ENCODE peak calls at places on chromosomes 12 and 14, in nine cellular contexts. J is naive thymus-derived CD4-positive, alpha-beta T cell; B is CD8-positive, alpha-beta T cell; R is hepatocyte; V is testis; S is HCT116; O is upper lobe of right lung; K is endothelial cell of umbilical vein; C is GM23338. F is an unnamed sample. For H3K4me1, the result is how much of the 10 kb centered on the place peaks cover.

GRCh38 chr12:130127909-130128763 is 34.1 kb upstream of the FZD10 start:
- DNase-seq in R (no peak), V (peak), B (no peak), S (no peak), K (no peak), J (no peak), O (no peak), C (no peak), F (no peak)

GRCh38 chr14:61695695-61696527 is 598 bp downstream of the HIF1A start:
- DNase-seq in J (peak), B (peak), V (peak), S (no peak), C (peak), K (peak), O (peak), R (peak), F (peak)

GRCh38 chr12:116502989-116503496 is 56.1 kb upstream of the MAP1LC3B2 start:
- DNase-seq in R (peak), B (no peak), K (no peak), V (no peak), O (no peak), C (no peak), J (no peak), S (no peak), F (no peak)

GRCh38 chr12:14723763-14724162 is 27.4 kb upstream of the GUCY2C start:
- DNase-seq in C (peak), V (peak), J (peak), S (peak), B (peak), K (peak), R (peak), O (no peak), F (peak)

GRCh38 chr12:106386836-106387555 is 29.4 kb downstream of the POLR3B start:
- DNase-seq in R (no peak), B (no peak), J (no peak), C (no peak), V (no peak), K (no peak), O (no peak), S (no peak), F (no peak)

GRCh38 chr12:3980504-3981272 is 107.5 kb upstream of the PARP11 start:
- DNase-seq in B (no peak), V (no peak), O (no peak), C (no peak), S (no peak), R (no peak), J (no peak), K (no peak), F (no peak)

GRCh38 chr14:90355540-90356518 is 24.1 kb upstream of the NRDE2 start:
- DNase-seq in O (no peak), B (no peak), C (no peak), J (no peak), R (peak), S (no peak), K (no peak), V (no peak), F (no peak)

GRCh38 chr12:69266045-69266635 is 26.8 kb downstream of the CPSF6 start:
- DNase-seq in B (no peak), C (no peak), R (no peak), S (no peak), K (peak), V (no peak), J (no peak), O (no peak), F (no peak)

GRCh38 chr12:47946413-47947107 is 16.8 kb upstream of the TMEM106C start:
- DNase-seq in K (no peak), O (no peak), R (no peak), V (no peak), B (no peak), S (no peak), J (no peak), C (no peak), F (no peak)

GRCh38 chr12:3282271-3282670 is 205.1 kb downstream of the TSPAN9 start:
- DNase-seq in B (no peak), K (no peak), C (no peak), R (no peak), V (no peak), J (no peak), S (no peak), O (no peak), F (no peak)

GRCh38 chr12:2154050-2154449 is 101.3 kb downstream of the CACNA1C start:
- DNase-seq in C (no peak), B (no peak), S (no peak), V (no peak), O (no peak), K (no peak), R (no peak), J (no peak), F (no peak)

GRCh38 chr12:131164096-131164872 is 210.6 kb downstream of the ADGRD1 start:
- DNase-seq in S (peak), B (no peak), K (no peak), C (no peak), O (no peak), J (no peak), V (peak), R (no peak), F (no peak)

GRCh38 chr12:1281683-1282366 is 290.8 kb downstream of the ERC1 start:
- DNase-seq in R (no peak), K (no peak), B (no peak), J (no peak), V (peak), S (no peak), C (no peak), O (no peak), F (no peak)

GRCh38 chr12:104218935-104219334 is 3.4 kb downstream of the TXNRD1 start:
- DNase-seq in V (no peak), B (no peak), J (no peak), C (no peak), O (no peak), S (peak), K (peak), R (no peak), F (no peak)

GRCh38 chr14:52951730-52952481 is 1.1 kb upstream of the FERMT2 start:
- DNase-seq in C (peak), B (no peak), J (no peak), O (no peak), K (peak), S (peak), V (peak), R (peak), F (peak)

GRCh38 chr12:61823102-61823501 is 437.1 kb upstream of the USP15 start:
- DNase-seq in C (no peak), V (no peak), K (no peak), R (no peak), J (no peak), S (no peak), B (no peak), O (no peak), F (no peak)

GRCh38 chr12:131929530-131930456 is 717 bp downstream of the PUS1 start:
- DNase-seq in K (peak), C (no peak), J (peak), S (no peak), B (peak), R (peak), V (peak), O (no peak), F (peak)

GRCh38 chr12:58169826-58170225 is 228.5 kb downstream of the ATP23 start:
- DNase-seq in B (no peak), C (no peak), R (no peak), V (no peak), K (no peak), S (no peak), O (no peak), J (no peak), F (no peak)

GRCh38 chr12:106074706-106075392 is 63.9 kb downstream of the NUAK1 start:
- DNase-seq in C (no peak), S (no peak), K (peak), V (no peak), B (no peak), R (peak), O (no peak), J (no peak), F (peak)

GRCh38 chr12:122190842-122191668 is 8.1 kb downstream of the LRRC43 start:
- DNase-seq in O (peak), V (peak), K (peak), J (peak), B (peak), S (peak), R (peak), C (peak), F (peak)

GRCh38 chr12:67299936-67300335 is 30.8 kb downstream of the CAND1 start:
- DNase-seq in V (no peak), R (no peak), J (no peak), S (no peak), O (no peak), C (no peak), K (no peak), B (no peak), F (no peak)

GRCh38 chr12:102120886-102121285 is 903 bp downstream of the PARPBP start:
- DNase-seq in C (peak), S (peak), B (no peak), R (peak), J (no peak), V (no peak), O (no peak), K (peak), F (peak)

GRCh38 chr12:98736352-98737326 is 91.5 kb downstream of the APAF1 start:
- DNase-seq in C (no peak), S (no peak), V (no peak), O (no peak), B (no peak), K (peak), R (peak), J (no peak), F (no peak)

GRCh38 chr12:92735131-92735721 is 32.4 kb downstream of the PLEKHG7 start:
- DNase-seq in J (no peak), C (peak), B (no peak), O (no peak), K (peak), V (no peak), S (no peak), R (peak), F (peak)

GRCh38 chr14:68195126-68195525 is 375.5 kb downstream of the RAD51B start:
- DNase-seq in O (no peak), R (peak), J (no peak), K (no peak), C (peak), S (no peak), V (no peak), B (no peak), F (peak)

GRCh38 chr12:115155665-115156645 is 472.0 kb upstream of the TBX3 start:
- DNase-seq in J (no peak), S (no peak), R (no peak), K (no peak), C (peak), V (no peak), B (no peak), O (no peak), F (no peak)

GRCh38 chr12:108689314-108690190 is 41.8 kb downstream of the CORO1C start:
- DNase-seq in O (no peak), C (no peak), V (no peak), B (no peak), R (peak), S (peak), K (peak), J (peak), F (peak)
- H3K4me1 ChIP-seq in O (half or more), C (under half), V (under half), B (under half), R (under half), S (under half), K (half or more), J (under half), F (under half)

GRCh38 chr12:100141666-100141997 is 1.0 kb downstream of the BLTP3B start:
- DNase-seq in J (peak), S (peak), B (no peak), R (peak), V (no peak), K (peak), C (no peak), O (no peak), F (peak)

GRCh38 chr12:100141998-100142850 is 450 bp downstream of the BLTP3B start:
- DNase-seq in R (peak), V (peak), C (peak), S (no peak), K (no peak), B (peak), J (peak), O (peak), F (peak)

GRCh38 chr12:100133200-100133599 is 9.5 kb downstream of the BLTP3B start:
- DNase-seq in R (no peak), K (no peak), J (no peak), C (no peak), B (no peak), V (no peak), S (no peak), O (no peak), F (no peak)

GRCh38 chr12:100142851-100143559 is at the start of gene BLTP3B:
- DNase-seq in K (peak), V (peak), J (peak), S (peak), O (peak), R (peak), B (peak), C (peak), F (peak)

DNA sequence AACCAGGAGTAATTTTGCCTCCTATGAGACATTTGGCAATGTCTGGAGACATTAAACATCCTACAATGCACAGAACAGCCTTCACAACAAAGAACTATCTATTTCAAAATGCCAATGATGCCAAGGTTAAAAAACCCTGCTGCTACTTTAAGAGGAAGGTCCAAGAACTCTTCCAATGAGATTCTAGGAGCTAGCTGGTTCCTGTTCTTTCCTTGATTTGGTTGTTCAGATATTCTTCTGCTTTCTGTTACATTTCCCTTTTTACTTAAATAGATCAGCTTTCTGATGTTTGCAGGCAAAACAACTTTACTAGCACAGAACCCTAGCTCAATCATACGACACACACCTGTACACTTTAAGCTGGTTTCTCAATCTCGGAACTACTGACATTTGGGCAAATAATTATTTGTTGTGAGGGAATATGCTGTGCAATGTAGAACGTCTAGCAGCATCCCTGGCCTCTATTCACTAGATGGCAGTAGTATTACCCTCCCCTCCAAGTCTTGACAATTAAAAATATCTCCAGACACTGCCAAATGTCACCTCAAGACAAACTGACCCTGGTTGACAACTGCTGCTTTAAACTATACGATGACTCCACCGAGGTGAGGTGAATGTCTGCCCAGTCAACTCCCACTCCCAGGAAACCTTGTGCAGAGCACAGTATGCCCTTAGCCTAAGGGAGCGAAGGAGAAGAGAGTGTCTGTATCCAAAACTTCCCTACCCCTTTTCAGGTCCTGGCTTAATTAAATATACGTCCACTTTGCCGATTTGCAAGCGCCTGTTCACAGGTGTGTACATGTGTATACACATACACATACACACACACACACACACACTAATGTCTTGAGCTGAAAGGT is 4.4 kb downstream of the BLTP3B start:
- DNase-seq in S (no peak), O (no peak), J (peak), B (no peak), R (no peak), K (peak), C (no peak), V (no peak), F (no peak)
- H3K4me3 ChIP-seq in S (no peak), O (no peak), J (no peak), B (no peak), R (no peak), K (no peak), C (no peak), V (no peak), F (no peak)

DNA sequence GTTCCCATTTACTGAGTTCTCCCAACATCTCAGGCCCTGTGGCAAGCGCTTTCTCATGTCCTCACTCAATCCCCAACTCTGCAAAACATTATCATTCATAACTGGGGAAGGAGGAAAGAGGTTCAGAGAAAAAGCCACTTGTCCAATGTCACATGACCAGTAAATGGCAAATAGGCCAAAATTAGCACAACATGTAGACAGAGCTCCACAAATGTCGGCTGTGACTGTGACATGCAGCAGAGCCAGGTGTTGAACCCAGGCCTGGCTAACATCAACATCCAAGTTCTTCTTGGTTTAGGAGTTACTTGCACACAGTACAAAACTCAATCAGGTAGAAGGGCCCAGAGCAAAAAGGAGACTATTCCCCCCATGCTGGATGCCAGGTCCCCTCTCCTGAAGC is 10.8 kb downstream of the KCTD10 start:
- DNase-seq in K (no peak), R (no peak), C (no peak), B (no peak), V (no peak), S (no peak), J (no peak), O (no peak), F (no peak)
- H3K4me1 ChIP-seq in K (under half), R (under half), C (under half), B (under half), V (half or more), S (under half), J (under half), O (half or more), F (under half)

GRCh38 chr14:81535399-81536124 is 1.9 kb upstream of the SEL1L start:
- DNase-seq in V (no peak), C (no peak), S (no peak), B (no peak), K (no peak), R (no peak), J (no peak), O (no peak), F (no peak)
- H3K4me3 ChIP-seq in V (no peak), C (no peak), S (no peak), B (no peak), K (no peak), R (no peak), J (no peak), O (no peak), F (no peak)

DNA sequence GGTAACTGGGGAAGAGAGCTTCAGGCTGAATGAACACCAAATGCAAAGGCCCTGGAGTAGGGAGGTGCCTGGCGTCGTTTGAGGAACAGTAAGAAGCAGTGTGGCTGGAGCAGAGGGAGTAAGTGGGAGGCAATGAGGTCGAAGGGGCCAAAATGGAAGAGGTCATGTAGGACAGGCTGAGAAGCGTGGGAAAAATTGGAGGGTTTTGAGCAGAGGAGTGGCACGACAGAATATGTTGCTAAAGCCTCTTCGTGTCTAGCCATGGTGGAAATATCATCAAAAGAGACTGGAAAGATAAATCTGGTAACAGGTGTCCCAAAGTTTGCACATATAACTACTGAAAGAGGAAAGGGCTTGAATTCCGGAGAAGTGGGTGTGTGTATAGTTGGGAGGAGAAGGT is 1.9 kb downstream of the TRIM9 start:
- DNase-seq in S (no peak), C (no peak), V (no peak), B (no peak), K (no peak), O (no peak), J (no peak), R (no peak), F (no peak)
- H3K4me1 ChIP-seq in S (under half), C (under half), V (under half), B (under half), K (under half), O (under half), J (under half), R (under half), F (under half)

DNA sequence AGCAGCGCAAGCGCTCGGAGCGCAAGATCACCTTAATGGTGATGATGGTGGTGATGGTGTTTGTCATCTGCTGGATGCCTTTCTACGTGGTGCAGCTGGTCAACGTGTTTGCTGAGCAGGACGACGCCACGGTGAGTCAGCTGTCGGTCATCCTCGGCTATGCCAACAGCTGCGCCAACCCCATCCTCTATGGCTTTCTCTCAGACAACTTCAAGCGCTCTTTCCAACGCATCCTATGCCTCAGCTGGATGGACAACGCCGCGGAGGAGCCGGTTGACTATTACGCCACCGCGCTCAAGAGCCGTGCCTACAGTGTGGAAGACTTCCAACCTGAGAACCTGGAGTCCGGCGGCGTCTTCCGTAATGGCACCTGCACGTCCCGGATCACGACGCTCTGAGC is 2.5 kb downstream of the SSTR1 start:
- DNase-seq in J (no peak), R (peak), C (peak), S (no peak), O (no peak), K (peak), V (no peak), B (no peak), F (no peak)
- H3K4me3 ChIP-seq in J (no peak), R (no peak), C (peak), S (no peak), O (peak), K (peak), V (no peak), B (no peak), F (no peak)

F was measured in SJCRH30.